ENCODE peak calls at places on chromosome 12, in six cellular contexts. Q is RPMI7951; T is stimulated activated CD8-positive, alpha-beta memory T cell treated with anti-CD3 and anti-CD28 coated beads, Interleukin-7, amount 100 ng/mL, for 48 hours; K is IMR-90; J is stimulated activated CD4-positive, alpha-beta T cell treated with anti-CD3 and anti-CD28 coated beads, Interleukin-4, amount 100 ng/mL, for 24 hours; N is activated T-helper 9 cell treated with anti-CD3 and anti-CD28 coated beads, Interleukin-2, amount 50 U/mL, for 16 hours. V is an unnamed sample.

GRCh38 chr12:186006-186625 is 27.8 kb downstream of the SLC6A12 start:
- DNase-seq in Q (no peak), N (no peak), T (no peak), K (no peak), J (no peak), V (no peak)

GRCh38 chr12:18383203-18383602 is 121.9 kb downstream of the PIK3C2G start:
- DNase-seq in N (no peak), T (no peak), Q (peak; percentile 62), K (peak; percentile 89), J (no peak), V (no peak)

GRCh38 chr12:52865090-52865944 is 16.5 kb upstream of the KRT78 start:
- DNase-seq in Q (peak; percentile 62), N (no peak), T (no peak), J (peak; percentile 26), K (peak; percentile 60), V (peak; percentile 51)

GRCh38 chr12:96401061-96401871 is 1.0 kb upstream of the CDK17 start:
- DNase-seq in N (no peak), T (no peak), Q (peak; percentile 82), J (peak; percentile 42), K (peak; percentile 89), V (peak; percentile 28)

GRCh38 chr12:54173906-54174471 is 14.8 kb downstream of the SMUG1 start:
- DNase-seq in J (no peak), K (no peak), Q (no peak), T (no peak), N (no peak), V (no peak)

GRCh38 chr12:19432309-19433170 is 6.8 kb upstream of the AEBP2 start:
- DNase-seq in T (no peak), J (no peak), N (no peak), Q (no peak), K (no peak), V (no peak)

GRCh38 chr12:104746689-104747088 is 211.4 kb downstream of the SLC41A2 start:
- DNase-seq in J (no peak), T (no peak), N (no peak), K (no peak), Q (no peak), V (no peak)

GRCh38 chr12:15846887-15847286 is 35.3 kb upstream of the STRAP start:
- DNase-seq in K (peak; percentile 69), N (no peak), T (no peak), J (no peak), Q (no peak), V (no peak)

GRCh38 chr12:20368653-20369163 is 371 bp downstream of the PDE3A start:
- DNase-seq in N (no peak), Q (no peak), T (no peak), J (no peak), K (peak; percentile 37), V (no peak)

GRCh38 chr12:19706936-19707335 is 267.6 kb downstream of the AEBP2 start:
- DNase-seq in K (peak; percentile 62), Q (no peak), J (no peak), T (no peak), N (no peak), V (no peak)

GRCh38 chr12:51307655-51308593 is 16.1 kb downstream of the BIN2 start:
- DNase-seq in K (peak; percentile 87), T (no peak), J (no peak), N (no peak), Q (peak; percentile 52), V (no peak)

GRCh38 chr12:26701604-26702215 is 131.3 kb downstream of the ITPR2 start:
- DNase-seq in Q (peak; percentile 53), J (no peak), N (no peak), T (no peak), K (peak; percentile 70), V (no peak)

GRCh38 chr12:85951823-85952222 is 77.7 kb downstream of the NTS start:
- DNase-seq in Q (no peak), J (no peak), N (no peak), T (no peak), K (peak; percentile 5), V (no peak)

GRCh38 chr12:29929295-29929694 is 145.6 kb upstream of the TMTC1 start:
- DNase-seq in T (no peak), N (no peak), Q (no peak), J (no peak), K (no peak), V (no peak)

GRCh38 chr12:66688836-66689439 is 10.1 kb upstream of the GRIP1 start:
- DNase-seq in N (no peak), T (no peak), J (peak; percentile 27), Q (peak; percentile 18), K (peak; percentile 1), V (peak; percentile 27)

GRCh38 chr12:29725587-29726320 is 58.0 kb downstream of the TMTC1 start:
- DNase-seq in K (peak; percentile 70), N (no peak), T (no peak), Q (no peak), J (no peak), V (no peak)